ENCODE peak calls at places on chromosomes 5 and 9, in four cellular contexts. L is hepatocyte, D is NT2/D1, E is small intestine. I is an unnamed sample. For H3K36me3 and H3K27me3, the result is how much of the 10 kb centered on the place peaks cover.

GRCh38 chr9:131043097-131043496 is 34.1 kb downstream of the LAMC3 start:
- DNase-seq in L (peak), D (no peak), E (no peak), I (no peak)

GRCh38 chr5:172410160-172410559 is 44.2 kb downstream of the SH3PXD2B start:
- DNase-seq in L (no peak), D (no peak), E (no peak), I (peak)

GRCh38 chr5:170251462-170251861 is 18.7 kb downstream of the C5orf58 start:
- DNase-seq in L (no peak), D (no peak), E (no peak), I (no peak)

GRCh38 chr5:82150562-82150961 is 127.6 kb downstream of the RPS23 start:
- DNase-seq in L (no peak), D (no peak), E (no peak), I (no peak)

GRCh38 chr5:179226696-179227095 is 118.6 kb downstream of the ADAMTS2 start:
- DNase-seq in L (peak), D (no peak), E (no peak), I (no peak)

GRCh38 chr5:164532226-164532937 is 1027.0 kb downstream of the MAT2B start:
- DNase-seq in L (no peak), D (no peak), E (no peak), I (no peak)

GRCh38 chr5:43422143-43422542 is 10.0 kb upstream of the CCL28 start:
- DNase-seq in L (peak), D (no peak), E (peak), I (no peak)

GRCh38 chr5:24368121-24368520 is 276.7 kb downstream of the CDH10 start:
- DNase-seq in L (no peak), D (no peak), E (no peak), I (no peak)

GRCh38 chr9:114363424-114363823 is 24.4 kb downstream of the AKNA start:
- DNase-seq in L (no peak), D (no peak), E (no peak), I (no peak)

GRCh38 chr9:69758981-69759477 is 782 bp downstream of the PTAR1 start:
- DNase-seq in L (peak), D (no peak), E (peak), I (no peak)

GRCh38 chr5:71731015-71731414 is 11.9 kb downstream of the CARTPT start:
- DNase-seq in L (no peak), D (no peak), E (no peak), I (no peak)

GRCh38 chr5:62778327-62779009 is 199.8 kb downstream of the LRRC70 start:
- DNase-seq in L (no peak), D (no peak), E (no peak), I (no peak)

GRCh38 chr5:147904110-147904509 is 2.2 kb downstream of the C5orf46 start:
- DNase-seq in L (no peak), D (no peak), E (no peak), I (no peak)

GRCh38 chr9:33132249-33132772 is 34.8 kb downstream of the B4GALT1 start:
- DNase-seq in L (peak), D (no peak), E (no peak), I (no peak)

GRCh38 chr9:127754761-127755557 is 19.9 kb upstream of the TOR2A start:
- DNase-seq in L (no peak), D (no peak), E (no peak), I (peak)

GRCh38 chr5:140113180-140113698 is 670 bp upstream of the PURA start:
- DNase-seq in L (peak), D (no peak), E (no peak), I (peak)

DNA sequence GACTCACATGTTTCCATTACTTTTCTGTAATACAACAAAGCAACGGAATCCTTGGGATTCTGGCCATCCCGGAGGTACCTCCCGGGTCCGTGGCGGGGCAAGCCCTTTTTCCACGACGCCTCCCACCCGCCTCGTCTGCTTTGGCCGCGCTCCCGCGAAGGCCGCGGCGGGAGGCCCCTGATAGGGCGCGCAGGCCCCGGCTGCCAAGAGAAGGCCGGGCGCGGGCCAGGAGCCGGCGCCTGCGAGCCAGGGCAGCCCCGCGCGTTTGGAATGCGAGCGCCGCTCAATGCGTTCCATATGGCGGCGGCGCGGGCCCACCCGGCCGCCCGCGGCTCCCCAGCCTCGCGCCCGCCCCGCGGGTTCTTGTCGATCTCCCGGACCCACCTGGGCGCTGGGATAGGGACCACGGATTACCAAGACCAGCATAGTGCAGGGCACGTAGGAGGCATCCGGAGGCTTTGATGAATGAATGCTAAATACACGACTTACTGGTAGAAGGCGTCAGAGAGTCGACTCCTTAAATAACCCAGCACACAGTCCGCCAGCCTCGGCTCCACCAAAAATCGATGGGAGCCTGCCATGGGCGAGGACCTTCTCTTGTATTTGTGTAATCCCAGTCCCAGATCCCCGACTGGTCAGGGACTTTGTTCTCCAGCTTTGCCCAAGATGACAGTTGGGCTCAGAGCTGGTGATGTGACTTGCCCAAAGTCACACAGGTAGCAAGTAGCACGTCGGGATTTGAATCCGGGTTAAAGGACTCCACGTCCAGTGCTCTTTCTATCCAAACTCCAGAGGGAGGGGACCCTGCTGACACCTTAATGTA is 17.6 kb upstream of the PHF19 start:
- DNase-seq in L (peak), D (no peak), E (no peak), I (peak)
- H3K4me3 ChIP-seq in L (no peak), D (no peak), E (no peak), I (no peak)

DNA sequence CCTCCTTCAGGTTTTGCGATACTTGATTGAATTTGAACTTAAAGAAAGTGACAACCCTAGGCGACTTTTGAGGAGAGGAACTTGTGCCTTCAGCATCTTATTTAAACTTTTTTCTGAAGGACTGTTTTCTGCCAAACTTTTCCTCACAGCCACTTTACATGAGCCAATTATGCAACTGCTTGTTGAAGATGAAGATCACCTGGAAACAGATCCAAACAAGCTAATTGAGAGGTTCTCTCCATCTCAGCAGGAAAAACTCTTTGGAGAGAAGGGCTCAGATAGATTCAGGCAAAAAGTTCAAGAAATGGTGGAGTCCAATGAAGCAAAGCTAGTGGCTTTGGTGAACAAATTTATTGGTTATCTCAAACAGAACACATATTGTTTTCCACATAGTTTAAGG is 40.6 kb downstream of the GAPVD1 start:
- DNase-seq in L (no peak), D (no peak), E (no peak), I (no peak)
- H3K36me3 ChIP-seq in L (under half), D (half or more), E (under half), I (under half)

GRCh38 chr9:129097671-129098306 is 12.8 kb downstream of the CRAT start:
- DNase-seq in L (no peak), D (no peak), E (no peak), I (no peak)

GRCh38 chr9:129100383-129101169 is 10.0 kb downstream of the CRAT start:
- DNase-seq in L (no peak), D (no peak), E (no peak), I (peak)

GRCh38 chr9:129095908-129096307 is 14.7 kb downstream of the CRAT start:
- DNase-seq in L (no peak), D (no peak), E (no peak), I (no peak)

GRCh38 chr9:129101279-129101678 is 9.3 kb downstream of the CRAT start:
- DNase-seq in L (no peak), D (no peak), E (no peak), I (no peak)

DNA sequence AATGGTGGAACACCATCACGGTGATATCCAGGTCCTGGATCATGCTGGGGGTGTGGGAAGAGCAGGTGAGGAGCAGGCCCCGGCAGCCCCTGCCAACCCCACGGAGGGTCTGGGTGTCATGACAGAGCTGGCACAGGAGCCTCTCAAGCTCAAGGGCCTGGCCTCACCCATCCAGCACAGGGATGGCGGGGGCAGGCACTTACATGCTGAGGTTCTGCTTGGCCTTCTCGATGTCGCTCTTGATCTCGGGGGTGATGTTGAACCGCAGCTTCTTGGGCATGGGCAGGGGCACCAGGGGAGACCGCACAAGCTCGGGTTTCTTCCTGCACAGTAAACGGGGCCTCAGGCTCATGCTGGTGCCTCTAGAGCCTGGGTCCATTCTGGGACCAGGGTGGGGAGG is 12.3 kb downstream of the CRAT start:
- DNase-seq in L (no peak), D (no peak), E (no peak), I (no peak)
- H3K27me3 ChIP-seq in L (under half), D (under half), E (under half), I (under half)

DNA sequence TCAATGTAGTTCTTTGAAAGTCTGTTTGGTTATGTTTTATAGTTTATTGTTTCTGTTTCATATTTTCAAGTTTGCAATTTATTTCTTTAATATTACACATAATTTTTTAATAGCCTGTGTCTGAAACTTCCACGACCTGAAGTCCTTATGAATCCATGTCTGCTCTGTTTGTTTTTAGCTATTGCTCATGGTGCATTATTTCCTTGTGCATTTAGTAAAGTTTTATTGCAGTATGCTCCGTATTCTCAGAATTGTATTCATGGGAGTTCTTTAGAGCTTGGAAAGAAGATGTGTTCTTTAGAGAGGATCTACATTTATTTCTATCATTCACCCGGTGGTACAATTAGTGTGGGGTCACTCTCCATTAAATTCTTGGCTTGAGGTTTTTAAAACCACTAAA is 133.2 kb upstream of the NFIB start:
- DNase-seq in L (no peak), D (no peak), E (no peak), I (no peak)
- H3K4me3 ChIP-seq in L (no peak), D (no peak), E (no peak), I (no peak)

GRCh38 chr5:109352024-109352423 is 57.8 kb downstream of the PJA2 start:
- DNase-seq in L (no peak), D (no peak), E (peak), I (no peak)
- H3K36me3 ChIP-seq in L (under half), D (under half), E (under half), I (under half)

GRCh38 chr9:132183715-132184114 is 21.9 kb downstream of the NTNG2 start:
- DNase-seq in L (no peak), D (no peak), E (no peak), I (no peak)
- H3K27me3 ChIP-seq in L (under half), D (under half), E (under half), I (under half)